ENCODE peak calls at places on chromosome 16, in nine cellular contexts. N is right lobe of liver; R is neural progenitor cell; F is CD8-positive, alpha-beta T cell; E is osteoblast; M is PC-3; T is CD8-positive, alpha-beta memory T cell; K is A673; L is ovary. S is an unnamed sample. For H3K27me3, the result is how much of the 10 kb centered on the place peaks cover.

GRCh38 chr16:31010539-31010938 is at the start of gene STX1B:
- DNase-seq in T (peak), N (no peak), R (peak), L (no peak), E (peak), K (peak), F (peak), M (no peak), S (peak)

GRCh38 chr16:81394966-81395655 is 49.5 kb upstream of the CMIP start:
- DNase-seq in T (no peak), R (no peak), E (no peak), M (no peak), F (no peak), N (peak), L (no peak), K (no peak), S (no peak)

GRCh38 chr16:88649924-88650748 is 717 bp downstream of the CYBA start:
- DNase-seq in T (peak), R (peak), L (no peak), K (no peak), E (peak), M (no peak), F (no peak), N (no peak), S (peak)

GRCh38 chr16:71351558-71351901 is 7.0 kb upstream of the CALB2 start:
- DNase-seq in M (peak), K (no peak), T (no peak), F (no peak), L (no peak), R (no peak), N (peak), E (no peak), S (no peak)

GRCh38 chr16:23146877-23147601 is 2.2 kb downstream of the USP31 start:
- DNase-seq in T (no peak), K (no peak), F (no peak), N (no peak), L (no peak), M (no peak), R (no peak), E (no peak), S (no peak)

GRCh38 chr16:74297296-74297665 is 667 bp downstream of the PSMD7 start:
- DNase-seq in L (no peak), E (no peak), K (peak), T (peak), N (peak), R (peak), F (no peak), M (peak), S (peak)

GRCh38 chr16:22397459-22397858 is 23.0 kb upstream of the CDR2 start:
- DNase-seq in K (no peak), R (no peak), T (no peak), F (no peak), E (peak), L (no peak), M (peak), N (no peak), S (no peak)

GRCh38 chr16:22813946-22814325 is at the start of gene HS3ST2:
- DNase-seq in E (peak), R (peak), T (no peak), K (peak), L (no peak), M (no peak), N (peak), F (no peak), S (peak)

GRCh38 chr16:15607700-15608396 is 35.1 kb downstream of the MARF1 start:
- DNase-seq in K (no peak), E (no peak), R (no peak), F (no peak), N (peak), L (peak), T (no peak), M (no peak), S (no peak)

GRCh38 chr16:56985288-56985961 is 3.9 kb upstream of the NLRC5 start:
- DNase-seq in E (peak), N (no peak), T (no peak), R (no peak), F (no peak), L (peak), K (peak), M (peak), S (peak)

GRCh38 chr16:10870137-10870776 is 6.7 kb upstream of the CIITA start:
- DNase-seq in E (no peak), M (no peak), F (no peak), N (no peak), T (no peak), L (no peak), K (no peak), R (no peak), S (no peak)

GRCh38 chr16:83831451-83831987 is 23.7 kb downstream of the HSBP1 start:
- DNase-seq in R (no peak), F (no peak), E (no peak), N (no peak), M (no peak), K (no peak), L (no peak), T (no peak), S (no peak)

GRCh38 chr16:69796285-69797118 is 34.4 kb downstream of the WWP2 start:
- DNase-seq in L (peak), N (no peak), T (no peak), R (peak), M (peak), K (peak), F (no peak), E (peak), S (peak)

GRCh38 chr16:78501744-78502143 is 402.3 kb downstream of the WWOX start:
- DNase-seq in R (no peak), M (no peak), E (no peak), K (no peak), T (no peak), L (no peak), F (no peak), N (no peak), S (no peak)

DNA sequence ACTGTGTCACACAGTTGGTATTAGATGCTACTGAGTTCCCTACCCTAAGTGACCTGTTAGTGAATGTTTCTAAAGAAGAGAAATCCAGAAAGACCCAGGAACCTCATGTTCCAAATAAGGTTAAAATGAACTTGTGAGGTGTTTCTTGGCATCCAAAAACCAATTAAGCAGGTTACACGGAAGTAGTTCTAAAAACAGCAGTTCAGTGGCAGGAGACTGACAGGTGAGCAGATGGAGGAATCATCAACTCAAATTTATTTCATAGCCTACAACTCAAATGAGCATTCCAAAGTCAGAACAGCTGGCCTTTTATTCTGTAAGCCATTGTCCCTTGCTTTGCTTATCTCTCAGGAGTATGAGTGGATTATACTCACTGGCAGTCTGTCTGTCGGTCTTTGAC is 188.3 kb downstream of the IRX3 start:
- DNase-seq in T (no peak), R (no peak), F (no peak), M (no peak), E (no peak), N (no peak), L (no peak), K (no peak), S (no peak)
- H3K4me3 ChIP-seq in T (no peak), R (no peak), F (no peak), M (no peak), E (no peak), N (no peak), L (no peak), K (no peak), S (no peak)

DNA sequence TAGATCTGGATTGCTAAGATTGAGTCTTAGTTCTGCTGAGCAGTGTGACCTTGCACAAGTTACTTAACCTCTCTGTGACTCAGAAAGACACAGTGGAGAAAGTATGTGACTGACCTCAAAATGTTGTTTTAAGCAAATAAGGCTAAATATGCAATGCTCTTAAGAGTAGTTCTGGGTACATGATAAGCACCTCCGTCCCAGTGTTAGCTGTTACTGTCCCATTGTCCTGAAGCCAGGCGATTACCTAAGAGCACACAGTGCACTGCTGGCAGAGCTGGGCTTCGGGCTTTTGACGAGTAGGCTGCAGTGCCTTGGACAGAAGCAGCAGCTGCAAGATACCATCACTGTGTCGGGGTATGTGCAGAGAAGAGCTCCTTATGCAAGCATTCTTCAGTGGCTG is 32.7 kb upstream of the FOXF1 start:
- DNase-seq in E (no peak), R (no peak), L (no peak), M (no peak), T (no peak), N (no peak), K (no peak), F (no peak), S (no peak)
- H3K27me3 ChIP-seq in E (half or more), R (half or more), L (under half), M (half or more), T (under half), N (under half), K (half or more), F (under half), S (under half)

DNA sequence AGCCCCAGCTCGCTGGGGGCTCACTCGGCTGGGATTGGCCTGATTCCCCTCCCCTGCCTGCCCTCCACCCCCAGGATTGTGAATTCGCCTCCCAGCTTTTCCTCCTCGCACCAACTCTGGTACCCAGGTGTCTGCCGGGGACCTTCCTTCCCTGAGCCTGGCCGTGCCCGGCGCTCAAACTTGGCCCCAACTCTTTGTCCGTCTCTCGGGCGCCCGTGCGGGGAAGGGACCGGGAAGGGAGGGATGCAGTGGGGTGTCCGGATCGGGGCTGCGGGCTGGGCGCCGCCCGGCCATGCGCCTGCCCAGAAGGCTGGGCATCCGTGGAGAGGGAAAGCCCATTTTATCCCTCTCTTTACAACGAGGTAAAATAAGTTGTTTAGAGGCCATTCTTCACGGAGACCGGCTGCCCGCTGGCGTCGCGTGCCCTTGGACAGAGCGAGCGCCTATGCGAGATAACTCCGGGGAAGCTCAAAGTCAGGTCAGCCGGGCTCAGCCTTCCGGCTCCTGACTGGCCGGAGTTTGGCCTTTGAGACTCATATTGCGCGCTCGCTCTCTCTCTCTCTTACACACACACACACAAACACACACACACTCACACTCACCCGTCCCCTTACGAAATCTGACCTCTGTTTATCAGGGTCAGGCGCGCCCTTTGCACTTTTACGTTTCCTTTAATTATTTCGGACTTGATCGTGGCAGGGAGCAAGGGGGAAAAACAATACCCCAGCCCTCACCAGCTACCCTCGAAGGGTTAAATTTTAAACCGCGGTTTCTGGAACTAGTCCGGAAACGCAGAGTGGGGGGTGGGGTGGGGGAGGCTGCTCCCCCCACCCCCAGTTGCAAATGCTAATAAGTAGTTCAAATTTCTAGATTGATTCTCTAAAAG is 798 bp upstream of the MAF start:
- DNase-seq in E (peak), F (no peak), N (peak), K (no peak), L (peak), R (peak), T (peak), M (no peak), S (peak)
- H3K4me3 ChIP-seq in E (peak), F (peak), N (peak), K (peak), L (peak), R (peak), T (peak), M (peak), S (peak)

DNA sequence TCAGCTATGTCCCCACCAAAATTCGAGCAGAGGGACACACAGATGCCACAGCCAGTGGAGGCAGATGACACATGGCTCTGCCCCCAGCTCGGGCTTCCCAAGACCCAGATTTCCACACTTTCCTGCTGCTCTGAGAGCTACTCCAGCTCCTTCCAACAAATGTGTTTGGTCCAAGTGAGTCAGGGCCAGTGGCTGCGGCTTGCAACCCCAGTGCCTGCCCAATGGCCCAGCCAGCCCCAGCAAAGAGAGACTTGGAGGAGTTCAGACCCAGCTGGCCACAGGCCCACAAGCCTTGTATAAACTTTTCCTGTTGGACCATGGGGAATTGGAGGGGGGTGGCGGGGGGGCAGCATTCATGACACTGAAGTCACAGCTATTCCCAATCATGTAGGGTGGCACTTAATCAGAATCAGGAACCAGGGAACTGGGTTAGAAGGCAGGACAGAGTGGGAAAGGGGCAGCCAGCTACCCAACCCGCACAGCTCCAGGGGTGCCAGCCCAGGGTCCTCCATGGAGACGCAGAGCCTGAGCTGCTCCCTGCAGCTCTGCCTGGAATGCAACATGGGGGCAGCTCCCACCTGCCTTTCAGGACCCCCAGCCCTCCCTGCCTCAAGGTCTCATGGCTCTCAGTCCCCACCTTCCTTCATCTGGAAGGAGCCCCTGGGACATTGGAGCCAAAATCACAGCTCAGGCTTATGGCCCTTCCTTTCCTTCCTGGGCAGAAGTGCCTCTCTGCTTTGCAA is 17.5 kb upstream of the C16orf78 start:
- DNase-seq in T (no peak), M (no peak), N (no peak), K (no peak), R (no peak), E (no peak), L (no peak), F (no peak), S (no peak)
- H3K27me3 ChIP-seq in T (under half), M (under half), N (under half), K (under half), R (under half), E (under half), L (under half), F (under half), S (under half)

GRCh38 chr16:67530013-67530939 is 1.6 kb downstream of the RIPOR1 start:
- DNase-seq in N (peak), M (peak), T (no peak), K (no peak), L (peak), E (peak), F (no peak), R (peak), S (peak)
- H3K4me3 ChIP-seq in N (peak), M (peak), T (peak), K (peak), L (peak), E (peak), F (peak), R (peak), S (peak)

DNA sequence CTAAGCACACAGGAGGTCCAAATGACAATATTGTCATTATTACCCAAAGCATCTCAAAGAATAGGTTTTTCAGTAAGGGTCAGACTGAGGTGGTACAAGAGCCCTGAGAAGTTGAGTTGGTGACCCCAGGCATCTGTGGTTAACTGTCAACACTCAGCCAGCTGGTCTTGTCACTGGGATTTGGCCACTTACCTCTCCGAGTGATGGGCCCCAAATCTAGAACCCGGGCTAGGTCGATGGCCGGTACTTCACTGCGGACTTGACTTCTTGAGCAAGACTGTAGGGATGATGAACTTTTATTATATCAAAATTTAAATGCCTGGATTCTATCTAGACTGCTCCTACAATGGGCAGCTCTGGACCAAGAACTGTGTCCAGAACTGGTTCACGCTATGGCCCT is 11.5 kb downstream of the GP2 start:
- DNase-seq in F (no peak), N (no peak), T (no peak), R (no peak), L (no peak), K (no peak), E (no peak), M (no peak), S (no peak)
- H3K27me3 ChIP-seq in F (under half), N (under half), T (under half), R (under half), L (under half), K (under half), E (under half), M (under half), S (under half)

GRCh38 chr16:67993207-67994036 is 5.9 kb downstream of the DPEP2 start:
- DNase-seq in K (peak), N (peak), M (peak), L (peak), F (peak), E (peak), R (peak), T (peak), S (peak)
- H3K4me3 ChIP-seq in K (no peak), N (peak), M (no peak), L (no peak), F (peak), E (peak), R (no peak), T (peak), S (no peak)

S was measured in H7.